ENCODE peak calls at places on chromosomes 11 and 22, in five cellular contexts. K, O, H, Q and A are unnamed samples.
A peak's percentile ranks its signal among the peaks of the same experiment; 100 is the strongest.

GRCh38 chr11:111046291-111046690 is 199.2 kb upstream of the POU2AF2 start:
- DNase-seq in K (no peak), Q (no peak), O (no peak), H (no peak), A (peak; percentile 60)

GRCh38 chr11:117443269-117444186 is 115.9 kb downstream of the CEP164 start:
- DNase-seq in H (no peak), O (peak; percentile 55), K (peak; percentile 88), Q (peak; percentile 82), A (peak; percentile 70)

GRCh38 chr11:1422481-1422880 is 32.7 kb downstream of the BRSK2 start:
- DNase-seq in O (peak; percentile 7), K (peak; percentile 62), Q (peak; percentile 45), H (no peak), A (peak; percentile 33)

GRCh38 chr22:48560836-48561235 is 1266.8 kb downstream of the BRD1 start:
- DNase-seq in O (no peak), H (no peak), Q (no peak), K (no peak), A (no peak)

GRCh38 chr11:19874241-19874640 is 161.6 kb downstream of the NAV2 start:
- DNase-seq in K (no peak), Q (no peak), O (no peak), H (no peak), A (no peak)

GRCh38 chr22:43118953-43119458 is 8.5 kb downstream of the BIK start:
- DNase-seq in Q (no peak), H (peak; percentile 97), O (no peak), K (no peak), A (no peak)

GRCh38 chr22:46422896-46423295 is 87.4 kb downstream of the TRMU start:
- DNase-seq in K (no peak), O (no peak), H (no peak), Q (no peak), A (no peak)

GRCh38 chr11:49995559-49995958 is 13.2 kb upstream of the OR4C12 start:
- DNase-seq in K (peak; percentile 45), O (peak; percentile 74), Q (peak; percentile 16), H (peak; percentile 80), A (peak; percentile 86)

GRCh38 chr11:2940166-2940929 is 11.1 kb upstream of the PHLDA2 start:
- DNase-seq in K (no peak), Q (no peak), O (peak; percentile 82), H (no peak), A (peak; percentile 82)

GRCh38 chr11:115420524-115420923 is 83.7 kb downstream of the CADM1 start:
- DNase-seq in Q (no peak), K (no peak), O (no peak), H (no peak), A (no peak)

DNA sequence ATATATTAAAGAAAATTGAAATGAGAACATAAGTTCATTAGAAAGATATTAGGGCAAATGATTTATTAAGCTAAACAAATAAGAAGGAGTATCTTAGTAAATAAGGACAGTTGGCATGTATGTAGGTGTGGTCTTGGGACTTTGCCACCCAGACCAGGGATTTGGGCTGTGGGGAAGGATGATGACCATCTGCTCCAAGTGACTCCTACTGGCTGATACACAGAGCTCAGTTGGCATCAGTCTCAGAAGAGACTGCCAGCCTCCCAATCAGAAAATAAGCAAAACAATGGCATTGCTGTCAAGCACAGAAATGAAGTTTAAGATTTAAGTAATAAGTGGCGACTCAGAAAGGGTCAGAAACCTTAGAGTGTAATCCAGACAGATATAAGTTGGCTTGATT is 49.5 kb downstream of the PAX6 start:
- DNase-seq in K (no peak), Q (no peak), H (no peak), O (no peak), A (no peak)
- TF ChIP-seq EZH2phosphoT487 in K (no peak), Q (no peak), H (no peak), O (no peak), A (no peak)

GRCh38 chr11:100738701-100739100 is 51.6 kb downstream of the ARHGAP42 start:
- DNase-seq in Q (no peak), K (no peak), O (no peak), H (no peak), A (no peak)

GRCh38 chr11:100739636-100740035 is 52.5 kb downstream of the ARHGAP42 start:
- DNase-seq in H (no peak), K (peak; percentile 36), O (peak; percentile 49), Q (peak; percentile 55), A (no peak)

GRCh38 chr11:100741866-100742625 is 55.0 kb downstream of the ARHGAP42 start:
- DNase-seq in K (no peak), Q (no peak), H (no peak), O (no peak), A (no peak)

GRCh38 chr11:100735949-100736675 is 49.0 kb downstream of the ARHGAP42 start:
- DNase-seq in O (no peak), Q (no peak), K (peak; percentile 61), H (no peak), A (no peak)

GRCh38 chr11:100740440-100740839 is 53.4 kb downstream of the ARHGAP42 start:
- DNase-seq in Q (no peak), K (no peak), H (no peak), O (peak; percentile 27), A (no peak)
- H3K4me2 ChIP-seq in Q (peak overlapping the region; percentile 50), K (peak overlapping the region; percentile 23), H (no peak overlapping the region), O (no peak overlapping the region), A (no peak overlapping the region)

GRCh38 chr11:13260196-13260962 is 17.2 kb upstream of the BMAL1 start:
- DNase-seq in K (no peak), Q (no peak), H (no peak), O (peak; percentile 43), A (peak; percentile 56)
- H3K4me3 ChIP-seq in K (no peak overlapping the region), Q (no peak overlapping the region), H (no peak overlapping the region), O (no peak overlapping the region), A (no peak overlapping the region)

DNA sequence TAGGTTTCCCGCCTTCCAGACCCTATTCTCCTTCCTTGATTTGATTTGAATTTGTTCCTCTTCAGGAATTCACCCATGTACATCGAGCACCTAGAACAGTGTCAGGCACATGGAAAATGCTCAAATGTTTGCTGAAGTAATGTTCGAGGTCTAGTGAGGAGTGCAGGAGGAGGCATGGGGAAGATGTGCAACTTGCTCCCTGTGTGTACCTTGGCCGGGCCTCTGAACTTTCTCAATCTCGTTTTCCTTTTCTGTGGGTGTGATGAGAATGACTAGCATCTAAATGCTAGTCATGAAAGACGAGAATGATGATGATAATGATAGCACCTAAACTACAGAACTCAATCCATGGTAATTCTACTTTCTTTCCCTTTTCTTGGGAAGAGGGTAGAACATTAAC is 279.1 kb upstream of the PLET1 start:
- DNase-seq in Q (no peak), K (no peak), O (no peak), H (no peak), A (no peak)
- TF ChIP-seq EZH2phosphoT487 in Q (no peak), K (no peak), O (no peak), H (no peak), A (no peak)

DNA sequence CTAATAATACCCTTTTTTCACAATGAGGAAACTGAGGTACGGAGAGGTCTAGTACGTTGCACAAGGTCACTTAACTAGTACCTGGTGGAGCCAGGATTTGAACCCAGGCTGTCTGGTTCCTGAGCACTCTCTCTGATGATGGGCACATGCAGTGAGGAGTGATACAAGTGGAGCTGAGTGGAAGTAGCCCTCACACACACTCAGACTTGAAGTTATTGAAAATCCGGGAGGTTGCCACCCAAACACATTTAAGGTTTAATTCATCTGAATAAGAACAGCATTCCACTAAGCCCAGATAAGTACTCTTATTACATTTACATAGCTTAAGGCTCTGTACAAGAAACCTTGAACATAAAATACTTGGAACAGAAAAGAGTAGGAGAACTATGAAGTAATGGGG is 4.8 kb downstream of the GRAP2 start:
- DNase-seq in K (no peak), Q (no peak), O (no peak), H (no peak), A (no peak)
- H3K4me2 ChIP-seq in K (no peak overlapping the region), Q (no peak overlapping the region), O (no peak overlapping the region), H (no peak overlapping the region), A (no peak overlapping the region)

GRCh38 chr11:46264030-46264429 is 13.4 kb upstream of the CREB3L1 start:
- DNase-seq in Q (no peak), O (no peak), K (no peak), H (no peak), A (no peak)
- H3K4me3 ChIP-seq in Q (no peak overlapping the region), O (no peak overlapping the region), K (no peak overlapping the region), H (no peak overlapping the region), A (no peak overlapping the region)

GRCh38 chr22:30694171-30694637 is 470 bp upstream of the OSBP2 start:
- DNase-seq in H (no peak), K (peak; percentile 70), Q (peak; percentile 82), O (peak; percentile 44), A (peak; percentile 62)
- TF ChIP-seq EZH2phosphoT487 in H (no peak), K (no peak), Q (no peak), O (no peak), A (no peak)